ENCODE peak calls at places on chromosomes 11 and 22, in ten cellular contexts. U is left cardiac atrium; J is NCI-H1436; I is tibial nerve; T is WTC11; L is stimulated activated CD4-positive, alpha-beta T cell treated with anti-CD3 and anti-CD28 coated beads, Interleukin-2, amount 100 ng/mL, for 24 hours; C is choroid plexus epithelial cell; V is T-helper 1 cell; N is AG04450; Q is activated T-cell treated with anti-CD3 and anti-CD28 coated beads for 48 hours. B is an unnamed sample.

GRCh38 chr11:88535916-88536547 is 198.5 kb upstream of the CTSC start:
- DNase-seq in U (no peak), J (no peak), I (no peak), T (no peak), L (no peak), C (peak), V (no peak), N (peak), Q (no peak), B (no peak)

GRCh38 chr11:128367573-128367972 is 219.8 kb downstream of the ETS1 start:
- DNase-seq in U (no peak), J (no peak), I (no peak), T (no peak), L (peak), C (no peak), V (no peak), N (no peak), Q (no peak), B (no peak)

GRCh38 chr11:115459563-115459962 is 44.7 kb downstream of the CADM1 start:
- DNase-seq in U (no peak), J (no peak), I (no peak), T (no peak), L (no peak), C (peak), V (no peak), N (peak), Q (no peak), B (no peak)

GRCh38 chr11:2525941-2526807 is 81.4 kb downstream of the KCNQ1 start:
- DNase-seq in U (peak), J (no peak), I (no peak), T (peak), L (no peak), C (no peak), V (peak), N (no peak), Q (no peak), B (no peak)

GRCh38 chr11:131889146-131889577 is 518.7 kb downstream of the NTM start:
- DNase-seq in U (no peak), J (no peak), I (no peak), T (no peak), L (no peak), C (peak), V (no peak), N (peak), Q (no peak), B (no peak)

GRCh38 chr11:75445315-75445953 is 12.4 kb upstream of the KLHL35 start:
- DNase-seq in U (peak), J (peak), I (peak), T (peak), L (peak), C (peak), V (peak), N (no peak), Q (peak), B (peak)

GRCh38 chr11:72655014-72655413 is 19.2 kb downstream of the PDE2A start:
- DNase-seq in U (no peak), J (no peak), I (no peak), T (no peak), L (no peak), C (no peak), V (no peak), N (no peak), Q (no peak), B (no peak)

GRCh38 chr22:26797910-26798309 is 140.5 kb downstream of the MIAT start:
- DNase-seq in U (no peak), J (no peak), I (no peak), T (peak), L (no peak), C (peak), V (no peak), N (no peak), Q (no peak), B (peak)

GRCh38 chr11:103978588-103979580 is 57.6 kb upstream of the DDI1 start:
- DNase-seq in U (no peak), J (no peak), I (no peak), T (no peak), L (no peak), C (no peak), V (no peak), N (no peak), Q (no peak), B (no peak)

GRCh38 chr22:25548866-25549464 is 15.5 kb upstream of the GRK3 start:
- DNase-seq in U (no peak), J (no peak), I (no peak), T (no peak), L (no peak), C (no peak), V (no peak), N (no peak), Q (no peak), B (no peak)

GRCh38 chr11:67301951-67302516 is 1.3 kb upstream of the SSH3 start:
- DNase-seq in U (no peak), J (no peak), I (no peak), T (peak), L (no peak), C (peak), V (no peak), N (peak), Q (no peak), B (peak)

GRCh38 chr22:36985490-36985889 is 33.8 kb downstream of the TST start:
- DNase-seq in U (no peak), J (no peak), I (no peak), T (no peak), L (no peak), C (no peak), V (no peak), N (no peak), Q (no peak), B (no peak)